ENCODE peak calls at places on chromosome 21, in four cellular contexts. V is B cell, W is C1 segment of cervical spinal cord, G is H9. M is an unnamed sample.

GRCh38 chr21:42348762-42349161 is 2.0 kb downstream of the TFF2 start:
- DNase-seq in V (no peak), G (no peak), W (no peak), M (no peak)

GRCh38 chr21:41973861-41974751 is 20.3 kb upstream of the C2CD2 start:
- DNase-seq in W (no peak), G (no peak), V (no peak), M (no peak)

GRCh38 chr21:32030146-32030652 is 157.4 kb downstream of the HUNK start:
- DNase-seq in G (no peak), V (no peak), W (no peak), M (no peak)

GRCh38 chr21:32524010-32524719 is 61.2 kb downstream of the TCP10L start:
- DNase-seq in W (no peak), G (no peak), V (no peak), M (no peak)

GRCh38 chr21:46455575-46456385 is 2.9 kb upstream of the DIP2A start:
- DNase-seq in V (no peak), G (no peak), W (peak), M (no peak)

GRCh38 chr21:45309069-45309521 is 21.4 kb upstream of the POFUT2 start:
- DNase-seq in V (no peak), W (peak), G (peak), M (no peak)

GRCh38 chr21:44723177-44724131 is 12.1 kb upstream of the TSPEAR start:
- DNase-seq in V (peak), W (no peak), G (peak), M (no peak)

GRCh38 chr21:38824124-38824822 is 18.5 kb downstream of the ETS2 start:
- DNase-seq in W (no peak), V (no peak), G (no peak), M (no peak)

GRCh38 chr21:15797577-15798363 is 68.0 kb downstream of the USP25 start:
- DNase-seq in V (no peak), G (no peak), W (no peak), M (no peak)

GRCh38 chr21:40356644-40357043 is 489.4 kb downstream of the PCP4 start:
- DNase-seq in G (no peak), V (no peak), W (no peak), M (no peak)

GRCh38 chr21:17270234-17270633 is 242.6 kb upstream of the CXADR start:
- DNase-seq in G (no peak), V (no peak), W (no peak), M (peak)

M was measured in tibial nerve.